ENCODE peak calls at places on chromosomes 11 and 22, in four cellular contexts. T is A549, Y is IMR-90, A is HepG2. C is an unnamed sample.

GRCh38 chr22:32339190-32340012 is 18.3 kb upstream of the RFPL3 start:
- DNase-seq in T (no peak), Y (no peak), A (no peak), C (no peak)

GRCh38 chr22:37880668-37881440 is 25.2 kb upstream of the MICALL1 start:
- DNase-seq in T (no peak), Y (peak), A (no peak), C (no peak)

GRCh38 chr22:42016111-42016510 is 17.5 kb downstream of the WBP2NL start:
- DNase-seq in T (no peak), Y (no peak), A (no peak), C (no peak)

GRCh38 chr11:17978553-17979287 is 34.1 kb downstream of the SERGEF start:
- DNase-seq in T (peak), Y (peak), A (peak), C (peak)

GRCh38 chr11:3894128-3894731 is 38.8 kb downstream of the STIM1 start:
- DNase-seq in T (no peak), Y (peak), A (no peak), C (no peak)

GRCh38 chr22:39649500-39650089 is 79.0 kb downstream of the CACNA1I start:
- DNase-seq in T (no peak), Y (no peak), A (no peak), C (no peak)

GRCh38 chr11:74147199-74147929 is 23.4 kb downstream of the C2CD3 start:
- DNase-seq in T (no peak), Y (peak), A (no peak), C (no peak)

GRCh38 chr22:47571616-47572015 is 809.2 kb downstream of the TBC1D22A start:
- DNase-seq in T (no peak), Y (no peak), A (no peak), C (no peak)

GRCh38 chr11:73147771-73148681 is 5.9 kb upstream of the FCHSD2 start:
- DNase-seq in T (no peak), Y (no peak), A (no peak), C (no peak)

GRCh38 chr22:29055192-29055830 is 6.3 kb downstream of the C22orf31 start:
- DNase-seq in T (no peak), Y (no peak), A (no peak), C (no peak)

GRCh38 chr22:41324818-41325528 is 23.6 kb downstream of the ZC3H7B start:
- DNase-seq in T (no peak), Y (no peak), A (no peak), C (no peak)

GRCh38 chr11:81869337-81870065 is 864.2 kb downstream of the FAM181B start:
- DNase-seq in T (no peak), Y (no peak), A (no peak), C (no peak)

GRCh38 chr11:225734-226453 is 10.2 kb downstream of the SIRT3 start:
- DNase-seq in T (no peak), Y (peak), A (no peak), C (no peak)

GRCh38 chr11:12802418-12803085 is 128.3 kb downstream of the TEAD1 start:
- DNase-seq in T (peak), Y (peak), A (peak), C (peak)

GRCh38 chr22:45563362-45564040 is 60.8 kb downstream of the FBLN1 start:
- DNase-seq in T (no peak), Y (no peak), A (no peak), C (no peak)

GRCh38 chr22:24187731-24188644 is 6.7 kb downstream of the SUSD2 start:
- DNase-seq in T (no peak), Y (no peak), A (no peak), C (no peak)

GRCh38 chr11:117554601-117555333 is 227.1 kb downstream of the CEP164 start:
- DNase-seq in T (no peak), Y (no peak), A (no peak), C (no peak)

GRCh38 chr11:117559698-117560097 is 232.0 kb downstream of the CEP164 start:
- DNase-seq in T (no peak), Y (no peak), A (no peak), C (no peak)

GRCh38 chr11:117560786-117561530 is 233.3 kb downstream of the CEP164 start:
- DNase-seq in T (no peak), Y (no peak), A (no peak), C (no peak)

GRCh38 chr11:117552626-117553025 is 225.0 kb downstream of the CEP164 start:
- DNase-seq in T (no peak), Y (no peak), A (no peak), C (no peak)

DNA sequence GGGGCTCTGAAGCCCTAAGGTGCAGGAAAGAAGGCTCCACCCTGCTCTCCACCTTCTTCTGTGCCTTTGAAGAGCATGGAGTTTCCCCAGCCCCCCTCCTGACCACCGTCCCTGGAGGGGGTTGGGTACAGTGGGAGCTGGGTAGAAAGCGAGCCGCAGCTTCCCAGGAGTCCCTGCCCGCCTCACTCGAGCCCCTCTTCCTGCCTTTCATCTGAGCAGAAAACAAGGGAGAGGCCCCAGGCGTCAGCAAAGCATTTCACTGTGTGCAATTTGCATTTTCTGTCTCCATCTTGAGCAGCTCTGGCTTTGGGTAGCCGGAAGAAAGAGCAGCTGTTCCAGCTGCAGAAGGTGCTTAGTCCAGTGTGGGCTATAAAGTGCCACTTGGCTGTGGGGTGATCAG is 229.7 kb downstream of the CEP164 start:
- DNase-seq in T (no peak), Y (no peak), A (no peak), C (no peak)
- TF ChIP-seq MAZ in T (no peak), Y (no peak), A (no peak), C (no peak)

DNA sequence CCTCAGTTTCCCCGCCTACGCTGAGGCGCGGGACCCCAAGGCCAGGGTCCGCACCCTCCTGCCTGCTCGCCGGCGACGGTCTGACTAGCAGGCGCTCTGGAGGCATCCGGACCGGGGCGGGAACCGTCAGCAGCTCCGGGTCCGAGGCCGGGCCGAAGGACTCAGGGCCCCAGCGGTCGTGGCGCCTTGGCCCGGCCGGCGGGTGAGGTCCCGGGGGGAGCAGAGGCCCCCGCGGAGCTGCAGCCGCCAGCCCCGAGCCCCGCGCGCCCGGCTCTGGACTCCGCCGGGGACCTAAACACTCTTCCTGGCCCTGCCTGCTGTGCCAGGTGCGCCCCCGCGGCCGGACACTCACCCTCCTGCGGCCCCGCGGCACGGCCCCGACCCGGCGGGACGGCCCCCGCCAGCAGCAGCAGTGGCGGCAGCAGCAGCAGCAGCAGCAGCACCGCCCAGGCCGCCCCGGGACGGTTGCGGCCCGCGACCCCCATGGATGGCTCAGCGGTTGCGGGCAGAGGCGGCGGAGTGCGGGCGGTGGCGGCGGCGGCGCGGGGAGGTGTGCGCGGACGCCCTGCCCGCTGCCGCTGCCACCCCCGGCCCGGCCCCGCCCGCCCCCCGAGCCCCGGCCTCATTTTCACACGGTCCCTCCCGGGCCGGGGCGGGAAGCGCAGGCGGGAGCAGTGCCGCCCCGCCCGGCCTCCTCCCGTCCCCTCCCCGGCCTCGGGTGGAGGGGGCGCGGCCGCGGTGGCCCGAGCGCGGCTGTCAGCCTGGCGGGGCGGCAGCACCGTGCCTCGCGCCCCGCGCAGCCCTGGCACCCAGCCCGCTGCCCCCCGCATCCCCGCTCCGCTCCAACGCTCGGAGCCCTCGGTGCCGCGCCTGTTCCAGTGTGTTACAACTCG is at the start of gene SCUBE2:
- DNase-seq in T (no peak), Y (no peak), A (no peak), C (no peak)
- TF ChIP-seq MAZ in T (no peak), Y (no peak), A (no peak), C (no peak)

DNA sequence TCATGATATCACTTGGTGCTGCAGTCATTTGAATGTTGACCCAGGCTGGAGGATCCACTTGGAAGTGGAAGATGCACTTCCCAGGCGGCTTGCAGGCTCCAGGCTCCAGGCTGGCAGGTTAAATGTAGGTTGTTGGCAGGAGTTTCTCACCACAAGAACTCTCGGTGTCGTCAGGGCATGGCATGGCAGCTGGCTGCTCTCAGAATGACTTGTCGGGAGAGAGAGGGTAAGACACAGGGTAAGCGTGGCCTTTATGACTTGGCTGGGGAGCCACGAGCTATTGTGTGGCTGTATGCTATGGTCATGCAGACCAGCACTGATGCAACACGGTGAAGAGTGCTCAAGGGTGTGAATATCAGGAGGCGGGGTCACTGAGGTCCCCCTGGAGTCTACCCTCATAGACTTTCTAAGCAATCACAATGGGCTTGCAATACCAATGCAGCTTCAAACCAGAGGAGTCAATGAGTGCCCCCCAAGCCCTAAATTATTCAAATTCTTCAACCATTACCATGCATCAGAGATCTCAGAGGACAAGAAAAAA is 1027.7 kb downstream of the OPCML start:
- DNase-seq in T (no peak), Y (no peak), A (no peak), C (no peak)
- TF ChIP-seq MAZ in T (no peak), Y (no peak), A (no peak), C (no peak)

GRCh38 chr11:69014084-69014935 is 1.3 kb upstream of the MRGPRF start:
- DNase-seq in T (no peak), Y (peak), A (peak), C (no peak)
- TF ChIP-seq MAZ in T (no peak), Y (peak), A (no peak), C (no peak)

GRCh38 chr11:24793479-24793878 is 296.6 kb downstream of the LUZP2 start:
- DNase-seq in T (no peak), Y (peak), A (no peak), C (no peak)
- TF ChIP-seq MAZ in T (no peak), Y (no peak), A (no peak), C (no peak)